ENCODE peak calls at places on chromosomes 7 and 10, in five cellular contexts. B, Q, K, W and G are unnamed samples. For H3K27me3, the result is how much of the 10 kb centered on the place peaks cover.

GRCh38 chr7:116258734-116259133 is 48.4 kb downstream of the TES start:
- DNase-seq in B (peak), Q (peak), K (peak), W (peak), G (peak)

GRCh38 chr10:112475565-112476233 is 28.7 kb downstream of the VTI1A start:
- DNase-seq in B (peak), Q (no peak), K (no peak), W (peak), G (peak)

GRCh38 chr10:123841560-123841959 is 50.0 kb downstream of the CPXM2 start:
- DNase-seq in B (no peak), Q (no peak), K (no peak), W (no peak), G (no peak)

GRCh38 chr7:110960811-110961210 is 130.1 kb upstream of the LRRN3 start:
- DNase-seq in B (no peak), Q (no peak), K (no peak), W (peak), G (peak)

GRCh38 chr7:154953006-154953684 is 49.8 kb downstream of the PAXIP1 start:
- DNase-seq in B (peak), Q (peak), K (peak), W (peak), G (peak)

GRCh38 chr10:95246582-95247051 is 44.2 kb downstream of the PDLIM1 start:
- DNase-seq in B (peak), Q (peak), K (peak), W (peak), G (peak)

GRCh38 chr7:44145419-44145968 is 4.4 kb upstream of the MYL7 start:
- DNase-seq in B (no peak), Q (peak), K (no peak), W (no peak), G (no peak)

GRCh38 chr10:125071008-125071407 is 89.4 kb downstream of the CTBP2 start:
- DNase-seq in B (no peak), Q (no peak), K (no peak), W (no peak), G (no peak)

GRCh38 chr7:72112992-72113391 is 299.1 kb downstream of the CALN1 start:
- DNase-seq in B (no peak), Q (no peak), K (no peak), W (no peak), G (no peak)

GRCh38 chr7:21107101-21107500 is 320.4 kb upstream of the SP8 start:
- DNase-seq in B (no peak), Q (no peak), K (no peak), W (no peak), G (no peak)

GRCh38 chr10:72085864-72086465 is 2.4 kb downstream of the SPOCK2 start:
- DNase-seq in B (no peak), Q (no peak), K (no peak), W (no peak), G (no peak)

GRCh38 chr10:72083234-72084093 is 4.9 kb downstream of the SPOCK2 start:
- DNase-seq in B (no peak), Q (no peak), K (no peak), W (no peak), G (no peak)

GRCh38 chr10:72084094-72084459 is 4.3 kb downstream of the SPOCK2 start:
- DNase-seq in B (no peak), Q (peak), K (no peak), W (no peak), G (no peak)

GRCh38 chr10:72086466-72087391 is 1.6 kb downstream of the SPOCK2 start:
- DNase-seq in B (no peak), Q (peak), K (peak), W (peak), G (no peak)

DNA sequence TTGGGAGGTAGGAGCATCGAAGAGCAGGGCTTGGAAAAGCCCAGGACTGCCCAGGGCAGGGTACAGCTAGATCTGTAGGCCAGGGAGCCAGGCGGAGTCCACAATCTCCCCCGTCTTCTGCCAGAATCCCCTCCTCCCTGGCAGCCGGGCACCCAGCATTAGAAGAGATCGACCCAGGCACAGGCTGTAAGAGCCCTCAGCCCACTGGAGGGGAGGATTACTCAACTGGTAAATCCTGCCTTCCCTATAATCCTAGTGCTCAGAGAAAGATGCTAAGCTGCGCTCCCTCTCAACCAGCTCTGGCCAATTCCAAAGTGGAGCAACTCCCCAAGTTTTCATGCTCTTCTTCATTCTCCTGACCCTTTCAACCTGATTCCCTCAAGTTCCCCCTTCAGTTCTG is 3.2 kb downstream of the SPOCK2 start:
- DNase-seq in B (no peak), Q (no peak), K (no peak), W (no peak), G (no peak)
- H3K27me3 ChIP-seq in B (half or more), Q (under half), K (half or more), W (half or more), G (under half)

DNA sequence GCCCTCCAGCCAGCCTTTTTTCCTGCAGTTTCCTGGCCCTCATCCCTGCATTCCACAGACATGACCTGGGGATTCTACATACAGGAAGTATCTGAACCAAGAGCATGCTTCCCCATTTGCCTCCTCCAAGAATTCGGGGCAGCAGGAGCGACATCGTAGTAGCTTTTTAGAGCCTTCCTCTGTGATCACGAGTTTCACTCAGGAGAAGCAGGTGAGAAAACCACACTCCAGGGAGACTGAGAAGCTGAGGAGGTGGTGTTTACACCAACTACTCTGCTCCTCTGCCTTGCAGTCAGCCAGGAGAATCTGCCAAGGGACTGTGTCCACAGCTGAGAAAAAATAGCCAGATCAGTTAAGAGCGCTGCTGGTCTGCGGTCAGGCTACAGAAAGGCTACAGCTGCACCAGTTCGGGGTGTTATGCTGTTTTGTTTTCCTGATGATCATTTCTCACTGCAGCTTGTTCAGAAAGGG is 54.1 kb downstream of the HSPA12A start:
- DNase-seq in B (peak), Q (no peak), K (no peak), W (peak), G (no peak)
- H3K4me3 ChIP-seq in B (peak), Q (no peak), K (no peak), W (peak), G (peak)

DNA sequence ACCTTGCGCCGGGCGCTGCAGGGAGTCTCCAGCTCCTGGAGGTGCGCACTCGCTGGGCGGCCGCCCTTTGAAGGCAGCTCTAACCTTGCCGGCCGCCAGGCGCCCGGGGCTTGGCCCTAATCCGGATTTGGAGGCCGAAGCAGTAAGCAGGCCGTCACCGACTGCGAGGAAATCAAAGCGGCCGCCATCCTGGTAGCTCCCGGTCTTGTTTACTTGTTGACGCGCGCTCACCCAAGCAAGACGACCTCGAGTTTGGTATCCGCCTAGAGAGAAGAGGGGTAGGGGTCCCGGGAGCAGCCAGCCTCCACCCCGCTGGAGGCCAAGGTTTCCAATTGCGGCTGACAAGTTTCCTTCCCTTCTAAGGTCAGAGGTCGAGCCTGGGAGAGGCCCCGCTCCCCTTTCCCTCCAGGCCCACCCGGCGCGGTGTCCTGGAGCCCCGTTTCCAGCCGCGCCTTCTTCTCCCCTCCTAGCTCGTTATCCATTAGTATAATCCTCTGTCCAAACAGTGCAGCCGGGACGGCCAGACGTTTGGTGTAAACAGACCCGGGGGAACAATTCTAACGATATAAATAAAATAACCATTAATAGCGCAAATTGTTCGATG is 11.2 kb upstream of the NKX2-3 start:
- DNase-seq in B (peak), Q (no peak), K (no peak), W (no peak), G (no peak)
- H3K27me3 ChIP-seq in B (half or more), Q (under half), K (half or more), W (half or more), G (half or more)

DNA sequence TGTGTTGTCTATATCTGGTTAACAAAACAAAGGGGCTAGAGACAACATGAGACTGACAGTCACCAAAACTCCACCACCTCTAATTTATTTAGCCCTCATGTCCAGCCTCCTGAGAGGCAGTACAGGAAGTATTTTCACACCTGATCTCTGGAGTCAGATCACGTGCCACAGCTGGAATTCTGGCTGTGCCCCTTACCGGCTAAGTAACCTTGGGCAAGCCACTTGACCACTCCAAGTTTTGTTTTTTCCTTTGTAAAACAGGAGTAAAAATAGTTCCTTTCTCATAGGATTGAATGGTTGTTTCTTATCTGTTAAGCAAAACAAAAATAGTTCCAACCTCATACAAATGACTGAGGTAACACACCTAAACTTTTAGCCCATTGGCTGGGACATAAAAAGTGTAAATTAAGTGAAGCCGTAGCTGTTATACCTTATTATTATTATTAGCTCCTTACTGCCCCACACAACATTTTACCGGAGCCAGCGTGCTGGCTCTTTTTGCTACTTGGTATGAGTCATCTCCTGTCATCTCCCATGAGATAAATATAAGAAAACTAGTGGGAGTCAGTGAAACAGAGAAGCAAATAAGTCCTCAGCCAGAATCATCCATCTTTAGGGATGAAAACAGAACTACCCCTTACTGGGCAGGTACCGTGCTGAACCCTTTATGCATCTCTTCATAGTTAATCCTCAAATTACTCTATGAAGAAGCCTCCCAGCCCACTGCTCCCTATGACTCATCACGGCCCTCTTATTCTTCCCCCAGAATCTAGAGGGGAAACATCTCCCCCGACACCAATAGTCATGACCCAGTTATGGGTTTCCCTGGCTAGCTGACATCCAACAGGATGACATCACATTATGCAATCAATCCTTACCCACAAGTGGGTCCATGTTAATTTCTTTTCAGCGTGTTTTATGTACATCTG is 44.9 kb downstream of the PPP1R3C start:
- DNase-seq in B (peak), Q (no peak), K (peak), W (peak), G (peak)
- H3K4me3 ChIP-seq in B (peak), Q (no peak), K (no peak), W (no peak), G (peak)

DNA sequence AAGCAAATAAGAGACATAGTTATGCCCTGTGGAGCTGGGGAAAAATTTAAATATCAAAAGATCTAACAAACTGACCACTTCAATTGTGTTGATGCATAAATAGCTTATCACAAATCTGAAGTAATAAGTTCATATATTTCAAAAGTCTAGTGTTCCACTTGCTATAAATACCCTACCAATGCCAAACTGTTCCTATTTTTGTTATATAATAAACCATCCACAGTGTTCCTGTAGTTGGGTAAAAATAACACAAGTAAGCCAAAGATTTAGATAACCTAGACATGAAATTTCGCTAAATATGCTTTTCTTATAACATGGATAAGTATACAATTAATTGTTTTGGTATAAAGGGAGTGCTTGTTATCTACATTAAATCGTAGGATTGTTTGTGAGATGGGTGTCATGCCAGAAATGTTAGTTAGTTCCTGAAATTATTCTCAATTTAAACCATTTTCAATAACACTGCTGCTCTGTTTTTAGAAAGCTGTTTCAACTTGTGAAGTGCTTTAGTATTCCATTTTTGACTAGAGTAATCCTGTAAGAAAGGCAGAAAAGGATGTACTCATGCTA is 85.5 kb downstream of the CACNA2D1 start:
- DNase-seq in B (no peak), Q (no peak), K (no peak), W (no peak), G (no peak)
- H3K27me3 ChIP-seq in B (under half), Q (under half), K (under half), W (under half), G (under half)

GRCh38 chr10:32373496-32373895 is 26.5 kb upstream of the EPC1 start:
- DNase-seq in B (no peak), Q (no peak), K (no peak), W (no peak), G (no peak)

GRCh38 chr10:32374605-32375004 is 27.6 kb upstream of the EPC1 start:
- DNase-seq in B (no peak), Q (no peak), K (no peak), W (no peak), G (no peak)

GRCh38 chr10:32376780-32377179 is 29.8 kb upstream of the EPC1 start:
- DNase-seq in B (peak), Q (no peak), K (no peak), W (no peak), G (peak)

GRCh38 chr10:32377458-32378370 is 30.8 kb upstream of the EPC1 start:
- DNase-seq in B (peak), Q (peak), K (peak), W (peak), G (peak)

DNA sequence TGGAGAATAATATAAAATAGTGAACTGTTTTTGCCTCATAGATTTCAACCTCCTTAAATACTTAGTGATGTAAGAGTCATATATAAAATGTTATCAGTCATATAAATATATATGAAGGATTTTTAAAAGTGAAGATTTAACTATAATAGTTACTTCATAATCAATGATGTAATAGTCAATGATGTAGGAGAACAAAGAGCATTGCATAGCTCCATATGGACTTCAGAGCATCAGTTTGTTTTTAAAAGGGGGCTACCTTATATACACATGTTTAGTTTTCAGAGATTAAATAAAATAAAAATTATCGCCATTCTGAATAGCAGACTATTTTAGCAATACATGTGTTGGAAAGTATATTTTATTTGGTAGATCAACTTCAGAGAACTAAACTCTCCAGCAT is 29.1 kb upstream of the EPC1 start:
- DNase-seq in B (no peak), Q (no peak), K (no peak), W (no peak), G (no peak)
- H3K4me3 ChIP-seq in B (peak), Q (peak), K (peak), W (peak), G (peak)